ENCODE peak calls at places on chromosomes 12 and 14, in nine cellular contexts. T is neural progenitor cell; B is glutamatergic neuron; X is lower lobe of right lung; Z is T follicular helper cell; K is ovary; L is CD8-positive, alpha-beta T cell; E is Caki2; F is OCI-LY7. A is an unnamed sample.

GRCh38 chr14:29637406-29637805 is 290.2 kb downstream of the PRKD1 start:
- DNase-seq in E (peak; percentile 28), L (no peak), K (peak; percentile 53), B (no peak), F (no peak), Z (no peak), X (no peak), T (no peak), A (no peak)

GRCh38 chr14:42391146-42391821 is 784.6 kb downstream of the LRFN5 start:
- DNase-seq in T (no peak), B (no peak), X (no peak), E (no peak), K (no peak), L (no peak), F (no peak), Z (no peak), A (no peak)

GRCh38 chr12:97063292-97063935 is 156.4 kb downstream of the NEDD1 start:
- DNase-seq in F (no peak), B (no peak), Z (no peak), K (no peak), L (no peak), T (no peak), X (no peak), E (no peak), A (no peak)

GRCh38 chr14:24171422-24172260 is at the start of gene REC8:
- DNase-seq in F (no peak), X (peak; percentile 87), K (peak; percentile 45), E (no peak), T (peak; percentile 99), B (peak; percentile 97), L (peak; percentile 62), Z (peak; percentile 64), A (peak; percentile 100)

GRCh38 chr12:60266381-60266852 is 670.6 kb downstream of the SLC16A7 start:
- DNase-seq in E (peak; percentile 65), X (no peak), Z (no peak), K (no peak), L (no peak), T (no peak), B (no peak), F (no peak), A (no peak)

GRCh38 chr14:52848626-52849025 is 57.2 kb upstream of the GNPNAT1 start:
- DNase-seq in L (no peak), X (no peak), Z (no peak), K (no peak), B (no peak), E (no peak), F (no peak), T (no peak), A (no peak)

GRCh38 chr14:37973031-37973908 is 234.4 kb upstream of the SSTR1 start:
- DNase-seq in B (no peak), E (peak; percentile 53), F (no peak), T (no peak), X (no peak), K (no peak), L (no peak), Z (no peak), A (no peak)

GRCh38 chr12:75979181-75979580 is 52.4 kb downstream of the PHLDA1 start:
- DNase-seq in K (no peak), Z (no peak), F (no peak), L (no peak), T (no peak), E (no peak), B (no peak), X (no peak), A (no peak)

GRCh38 chr14:78947681-78948080 is 777.5 kb downstream of the NRXN3 start:
- DNase-seq in Z (no peak), F (no peak), B (no peak), X (no peak), E (no peak), T (no peak), L (no peak), K (no peak), A (no peak)

GRCh38 chr14:23153891-23154796 is 29.3 kb downstream of the SLC7A8 start:
- DNase-seq in E (no peak), K (peak; percentile 96), F (no peak), T (peak; percentile 46), B (no peak), X (peak; percentile 93), L (no peak), Z (no peak), A (peak; percentile 87)

GRCh38 chr14:35535794-35536112 is 1.8 kb downstream of the INSM2 start:
- DNase-seq in T (no peak), K (no peak), X (no peak), E (no peak), Z (no peak), L (no peak), B (no peak), F (no peak), A (no peak)

GRCh38 chr12:112285600-112286401 is 96.4 kb downstream of the HECTD4 start:
- DNase-seq in F (no peak), T (no peak), B (no peak), K (no peak), L (no peak), X (no peak), E (no peak), Z (no peak), A (no peak)

GRCh38 chr12:49355913-49356312 is 9.2 kb downstream of the DNAJC22 start:
- DNase-seq in F (no peak), Z (no peak), X (no peak), T (no peak), L (no peak), E (no peak), K (no peak), B (no peak), A (no peak)

GRCh38 chr14:94451091-94451751 is 1.4 kb downstream of the SERPINA11 start:
- DNase-seq in L (no peak), T (peak; percentile 30), Z (no peak), E (no peak), F (no peak), K (no peak), X (no peak), B (no peak), A (peak; percentile 66)

GRCh38 chr12:15627995-15628945 is 160.9 kb downstream of the EPS8 start:
- DNase-seq in F (no peak), X (no peak), K (no peak), T (no peak), L (no peak), Z (no peak), B (no peak), E (no peak), A (no peak)

A was measured in GM23338.